ENCODE peak calls at places on chromosomes 5 and 9, in six cellular contexts. T is lower lobe of right lung; R is stimulated activated CD4-positive, alpha-beta T cell treated with anti-CD3 and anti-CD28 coated beads, Interleukin-4, amount 100 ng/mL, for 48 hours; K is SK-MEL-5; S is M059J; Y is neural progenitor cell. D is an unnamed sample.

GRCh38 chr5:21087766-21088165 is 1099.8 kb upstream of the CDH18 start:
- DNase-seq in T (no peak), R (no peak), K (no peak), S (no peak), Y (no peak), D (no peak)

GRCh38 chr5:82244854-82245635 is 33.1 kb downstream of the RPS23 start:
- DNase-seq in T (no peak), R (no peak), K (peak), S (no peak), Y (no peak), D (no peak)

GRCh38 chr9:98201749-98202148 is 9.3 kb upstream of the CORO2A start:
- DNase-seq in T (no peak), R (no peak), K (no peak), S (no peak), Y (no peak), D (no peak)

GRCh38 chr5:158967566-158967965 is 132.2 kb downstream of the EBF1 start:
- DNase-seq in T (no peak), R (no peak), K (peak), S (peak), Y (no peak), D (peak)

GRCh38 chr9:87290241-87290700 is 207.4 kb upstream of the DAPK1 start:
- DNase-seq in T (no peak), R (no peak), K (peak), S (peak), Y (peak), D (no peak)

GRCh38 chr9:119961774-119962408 is 592.7 kb upstream of the BRINP1 start:
- DNase-seq in T (peak), R (peak), K (peak), S (no peak), Y (peak), D (peak)

GRCh38 chr9:98971168-98971914 is 27.6 kb downstream of the COL15A1 start:
- DNase-seq in T (no peak), R (no peak), K (peak), S (peak), Y (no peak), D (peak)

GRCh38 chr9:95096807-95097206 is 220.7 kb downstream of the FANCC start:
- DNase-seq in T (peak), R (no peak), K (no peak), S (no peak), Y (no peak), D (no peak)

GRCh38 chr5:91727452-91727851 is 344.3 kb upstream of the ARRDC3 start:
- DNase-seq in T (no peak), R (no peak), K (no peak), S (no peak), Y (no peak), D (no peak)

GRCh38 chr9:8400378-8400777 is 600.8 kb upstream of the DMAC1 start:
- DNase-seq in T (no peak), R (no peak), K (no peak), S (no peak), Y (no peak), D (no peak)

GRCh38 chr5:9173281-9174048 is 372.4 kb downstream of the SEMA5A start:
- DNase-seq in T (no peak), R (no peak), K (peak), S (peak), Y (no peak), D (peak)

GRCh38 chr5:19977069-19977468 is 10.9 kb downstream of the CDH18 start:
- DNase-seq in T (no peak), R (no peak), K (no peak), S (no peak), Y (no peak), D (no peak)

GRCh38 chr9:105307731-105308130 is 63.3 kb downstream of the SLC44A1 start:
- DNase-seq in T (no peak), R (no peak), K (no peak), S (no peak), Y (no peak), D (no peak)

GRCh38 chr5:94793816-94794198 is 175.3 kb downstream of the SLF1 start:
- DNase-seq in T (no peak), R (no peak), K (peak), S (no peak), Y (no peak), D (peak)

D was measured in mesenchymal stem cell.